ENCODE peak calls at places on chromosomes 12 and 14, in seven cellular contexts. One of them, this sample, is unnamed.

GRCh38 chr12:76871751-76872150 is 7.1 kb downstream of the CSRP2 start:
- DNase-seq in K562: no peak
- DNase-seq in HCT116: no peak
- DNase-seq in HepG2: no peak
- DNase-seq in SK-N-SH: no peak
- DNase-seq in GM12878: no peak
- DNase-seq in H1: no peak
- DNase-seq in this sample: no peak

GRCh38 chr12:122395319-122395718 is 27.1 kb downstream of the CLIP1 start:
- DNase-seq in K562: no peak
- DNase-seq in HCT116: peak
- DNase-seq in HepG2: no peak
- DNase-seq in SK-N-SH: peak
- DNase-seq in GM12878: no peak
- DNase-seq in H1: no peak
- DNase-seq in this sample: no peak

GRCh38 chr14:26204954-26205479 is 392.8 kb downstream of the NOVA1 start:
- DNase-seq in K562: no peak
- DNase-seq in HCT116: no peak
- DNase-seq in HepG2: no peak
- DNase-seq in SK-N-SH: peak
- DNase-seq in GM12878: no peak
- DNase-seq in H1: peak
- DNase-seq in this sample: no peak

GRCh38 chr12:129641916-129642315 is 261.9 kb downstream of the TMEM132D start:
- DNase-seq in K562: no peak
- DNase-seq in HCT116: no peak
- DNase-seq in HepG2: no peak
- DNase-seq in SK-N-SH: no peak
- DNase-seq in GM12878: no peak
- DNase-seq in H1: no peak
- DNase-seq in this sample: no peak

GRCh38 chr12:57006809-57007475 is 596 bp upstream of the ZBTB39 start:
- DNase-seq in K562: no peak
- DNase-seq in HCT116: no peak
- DNase-seq in HepG2: no peak
- DNase-seq in SK-N-SH: no peak
- DNase-seq in GM12878: no peak
- DNase-seq in H1: no peak
- DNase-seq in this sample: no peak

GRCh38 chr12:89880695-89881350 is 172.2 kb upstream of the ATP2B1 start:
- DNase-seq in K562: no peak
- DNase-seq in HCT116: no peak
- DNase-seq in HepG2: no peak
- DNase-seq in SK-N-SH: no peak
- DNase-seq in GM12878: peak
- DNase-seq in H1: no peak
- DNase-seq in this sample: no peak

GRCh38 chr12:111785651-111786050 is 18.9 kb downstream of the ALDH2 start:
- DNase-seq in K562: no peak
- DNase-seq in HCT116: no peak
- DNase-seq in HepG2: no peak
- DNase-seq in SK-N-SH: no peak
- DNase-seq in GM12878: no peak
- DNase-seq in H1: no peak
- DNase-seq in this sample: no peak

GRCh38 chr12:52401926-52402325 is 4.2 kb downstream of the KRT82 start:
- DNase-seq in K562: no peak
- DNase-seq in HCT116: no peak
- DNase-seq in HepG2: no peak
- DNase-seq in SK-N-SH: no peak
- DNase-seq in GM12878: no peak
- DNase-seq in H1: no peak
- DNase-seq in this sample: no peak

GRCh38 chr12:34396861-34397590 is 374.7 kb downstream of the ALG10 start:
- DNase-seq in K562: peak
- DNase-seq in HCT116: no peak
- DNase-seq in HepG2: no peak
- DNase-seq in SK-N-SH: peak
- DNase-seq in GM12878: no peak
- DNase-seq in H1: peak
- DNase-seq in this sample: no peak

GRCh38 chr12:4289334-4289878 is 15.8 kb downstream of the CCND2 start:
- DNase-seq in K562: no peak
- DNase-seq in HCT116: no peak
- DNase-seq in HepG2: no peak
- DNase-seq in SK-N-SH: no peak
- DNase-seq in GM12878: no peak
- DNase-seq in H1: no peak
- DNase-seq in this sample: no peak

GRCh38 chr12:78746001-78746400 is 118.6 kb upstream of the SYT1 start:
- DNase-seq in K562: no peak
- DNase-seq in HCT116: no peak
- DNase-seq in HepG2: no peak
- DNase-seq in SK-N-SH: no peak
- DNase-seq in GM12878: no peak
- DNase-seq in H1: no peak
- DNase-seq in this sample: no peak

GRCh38 chr12:79547735-79548347 is 142.9 kb downstream of the PAWR start:
- DNase-seq in K562: peak
- DNase-seq in HCT116: peak
- DNase-seq in HepG2: peak
- DNase-seq in SK-N-SH: peak
- DNase-seq in GM12878: peak
- DNase-seq in H1: no peak
- DNase-seq in this sample: peak

GRCh38 chr12:24047345-24047744 is 97.9 kb upstream of the SOX5 start:
- DNase-seq in K562: no peak
- DNase-seq in HCT116: no peak
- DNase-seq in HepG2: no peak
- DNase-seq in SK-N-SH: no peak
- DNase-seq in GM12878: no peak
- DNase-seq in H1: no peak
- DNase-seq in this sample: no peak

GRCh38 chr14:24784981-24785380 is 151.0 kb upstream of the GZMB start:
- DNase-seq in K562: no peak
- DNase-seq in HCT116: no peak
- DNase-seq in HepG2: no peak
- DNase-seq in SK-N-SH: no peak
- DNase-seq in GM12878: no peak
- DNase-seq in H1: no peak
- DNase-seq in this sample: no peak

DNA sequence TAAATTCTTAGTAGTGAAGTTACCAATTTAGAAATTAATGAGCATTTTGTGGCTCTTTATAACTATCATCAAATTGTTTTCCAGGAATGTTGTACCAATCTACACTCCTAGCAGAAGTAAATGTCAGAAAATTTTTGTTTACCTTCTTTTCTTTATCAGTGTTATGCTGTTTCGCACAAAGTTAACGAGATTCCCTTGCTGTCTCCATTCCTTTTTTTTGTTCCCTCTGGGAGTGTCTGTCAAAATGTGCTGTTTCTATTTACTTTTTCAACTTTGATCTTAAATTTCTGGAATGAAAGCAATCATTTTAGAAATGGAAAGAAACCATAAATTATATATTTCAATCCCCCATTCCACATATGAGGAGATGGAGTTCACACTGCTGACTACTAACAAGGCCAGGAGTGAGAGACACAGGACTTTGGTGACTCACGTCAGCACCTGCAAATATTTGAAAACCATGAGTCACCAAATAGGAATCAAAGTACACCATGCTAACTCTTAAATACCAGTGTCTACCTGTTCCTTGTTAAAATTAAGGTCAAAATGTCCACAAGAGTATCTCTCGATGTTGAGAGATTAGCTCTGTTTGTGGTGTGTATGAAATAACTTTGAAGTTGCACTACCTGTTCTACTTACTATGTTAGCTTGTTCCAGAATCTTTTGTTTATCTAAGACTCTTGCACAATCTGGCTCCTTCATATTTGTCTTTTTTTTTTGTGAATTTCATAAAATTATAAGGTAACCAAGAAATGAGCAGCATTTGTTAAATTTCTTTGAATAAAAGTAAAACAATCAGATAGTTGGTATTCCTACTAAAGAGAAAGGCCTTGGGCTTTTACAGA is 106.0 kb downstream of the RMST start:
- DNase-seq in K562: no peak
- DNase-seq in HCT116: no peak
- DNase-seq in HepG2: peak
- DNase-seq in SK-N-SH: no peak
- DNase-seq in GM12878: no peak
- DNase-seq in H1: no peak
- DNase-seq in this sample: peak
- TF ChIP-seq JUND in K562: no peak
- TF ChIP-seq JUND in HCT116: no peak
- TF ChIP-seq JUND in HepG2: peak
- TF ChIP-seq JUND in SK-N-SH: no peak
- TF ChIP-seq JUND in GM12878: no peak
- TF ChIP-seq JUND in H1: no peak
- TF ChIP-seq JUND in this sample: peak

GRCh38 chr14:92935446-92935845 is 12.5 kb downstream of the CHGA start:
- DNase-seq in K562: no peak
- DNase-seq in HCT116: no peak
- DNase-seq in HepG2: no peak
- DNase-seq in SK-N-SH: no peak
- DNase-seq in GM12878: no peak
- DNase-seq in H1: no peak
- DNase-seq in this sample: no peak

GRCh38 chr14:92937229-92937937 is 14.4 kb downstream of the CHGA start:
- DNase-seq in K562: no peak
- DNase-seq in HCT116: peak
- DNase-seq in HepG2: no peak
- DNase-seq in SK-N-SH: no peak
- DNase-seq in GM12878: no peak
- DNase-seq in H1: no peak
- DNase-seq in this sample: no peak

GRCh38 chr14:92934196-92935085 is 11.5 kb downstream of the CHGA start:
- DNase-seq in K562: no peak
- DNase-seq in HCT116: no peak
- DNase-seq in HepG2: no peak
- DNase-seq in SK-N-SH: peak
- DNase-seq in GM12878: no peak
- DNase-seq in H1: no peak
- DNase-seq in this sample: no peak

GRCh38 chr14:92938235-92938875 is 15.4 kb downstream of the CHGA start:
- DNase-seq in K562: no peak
- DNase-seq in HCT116: no peak
- DNase-seq in HepG2: no peak
- DNase-seq in SK-N-SH: no peak
- DNase-seq in GM12878: no peak
- DNase-seq in H1: no peak
- DNase-seq in this sample: no peak

DNA sequence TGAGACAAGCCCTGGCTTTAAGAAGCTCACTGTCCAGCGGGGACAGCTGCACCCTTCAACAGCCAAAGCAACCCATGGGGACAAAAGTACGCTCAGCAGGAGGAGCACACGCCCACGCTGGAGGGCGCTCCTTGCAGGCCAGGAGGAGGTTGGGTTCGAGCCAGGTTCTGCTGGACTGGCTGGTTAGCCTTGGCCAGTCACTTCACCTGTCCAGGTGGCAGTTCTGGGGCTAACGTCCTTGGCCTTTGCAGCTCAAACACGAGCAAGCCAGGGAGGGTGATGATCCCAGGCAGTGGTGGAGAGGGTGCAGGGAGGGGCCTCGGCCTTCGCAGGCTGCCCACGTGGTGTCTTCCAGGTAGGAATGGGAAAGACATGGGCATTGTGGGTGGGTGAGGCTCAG is 13.1 kb downstream of the CHGA start:
- DNase-seq in K562: no peak
- DNase-seq in HCT116: no peak
- DNase-seq in HepG2: no peak
- DNase-seq in SK-N-SH: no peak
- DNase-seq in GM12878: no peak
- DNase-seq in H1: no peak
- DNase-seq in this sample: no peak
- TF ChIP-seq JUND in K562: no peak
- TF ChIP-seq JUND in HCT116: no peak
- TF ChIP-seq JUND in HepG2: no peak
- TF ChIP-seq JUND in SK-N-SH: no peak
- TF ChIP-seq JUND in GM12878: no peak
- TF ChIP-seq JUND in H1: no peak
- TF ChIP-seq JUND in this sample: no peak

DNA sequence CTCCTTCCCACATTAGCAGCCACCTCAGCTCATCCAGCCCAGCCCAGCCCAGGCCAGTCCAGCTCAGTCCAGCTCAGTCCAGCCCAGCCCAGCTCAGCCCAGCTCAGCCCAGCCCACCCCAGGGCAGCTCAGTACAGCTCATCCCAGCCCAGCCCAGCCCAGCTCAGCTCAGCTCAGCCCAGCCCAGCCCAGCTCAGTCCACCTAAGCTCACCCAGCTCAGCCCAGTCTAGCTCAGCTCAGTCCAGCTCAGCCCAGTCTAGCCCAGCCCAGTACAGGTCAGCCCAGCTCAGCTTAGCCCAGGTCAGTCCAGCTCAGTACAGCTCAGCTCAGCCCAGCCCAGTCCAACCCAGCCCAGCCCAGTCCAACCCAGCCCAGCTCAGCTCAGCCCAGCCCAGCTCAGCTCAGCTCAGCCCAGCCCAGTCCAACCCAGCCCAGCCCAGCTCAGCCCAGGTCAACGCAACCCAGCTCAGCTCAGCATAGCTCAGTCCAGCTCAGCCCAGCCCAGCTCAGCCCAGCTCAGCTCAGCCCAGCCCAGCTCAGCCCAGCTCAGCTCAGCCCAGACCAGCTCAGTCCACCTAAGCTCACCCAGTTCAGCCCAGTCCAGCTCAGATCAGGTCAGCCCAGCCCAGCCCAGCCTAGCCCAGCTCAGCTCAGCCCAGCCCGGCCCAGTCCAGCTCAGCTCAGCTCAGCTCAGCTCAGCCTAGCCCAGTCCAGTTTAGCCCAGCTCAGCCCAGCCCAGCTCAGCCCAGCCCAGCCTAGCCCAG is 63.0 kb downstream of the TMEM121 start:
- DNase-seq in K562: no peak
- DNase-seq in HCT116: no peak
- DNase-seq in HepG2: no peak
- DNase-seq in SK-N-SH: no peak
- DNase-seq in GM12878: no peak
- DNase-seq in H1: no peak
- DNase-seq in this sample: no peak
- TF ChIP-seq JUND in K562: no peak
- TF ChIP-seq JUND in HCT116: no peak
- TF ChIP-seq JUND in HepG2: no peak
- TF ChIP-seq JUND in SK-N-SH: no peak
- TF ChIP-seq JUND in GM12878: no peak
- TF ChIP-seq JUND in H1: no peak
- TF ChIP-seq JUND in this sample: no peak

GRCh38 chr14:96706893-96707292 is 90.3 kb upstream of the VRK1 start:
- DNase-seq in K562: no peak
- DNase-seq in HCT116: no peak
- DNase-seq in HepG2: no peak
- DNase-seq in SK-N-SH: no peak
- DNase-seq in GM12878: no peak
- DNase-seq in H1: no peak
- DNase-seq in this sample: no peak
- TF ChIP-seq JUND in K562: no peak
- TF ChIP-seq JUND in HCT116: no peak
- TF ChIP-seq JUND in HepG2: no peak
- TF ChIP-seq JUND in SK-N-SH: no peak
- TF ChIP-seq JUND in GM12878: no peak
- TF ChIP-seq JUND in H1: no peak
- TF ChIP-seq JUND in this sample: no peak